ENCODE peak calls at places on chromosomes 3 and 15, in nine cellular contexts. O, R, D, H, W, Q, K, L and E are unnamed samples.

GRCh38 chr3:50165388-50166308 is 10.5 kb downstream of the SEMA3F start:
- DNase-seq in L (peak; percentile 62), O (no peak), Q (no peak), W (no peak), K (peak; percentile 24), H (peak; percentile 78), D (no peak), R (no peak), E (no peak)

GRCh38 chr3:99972380-99973104 is 141.8 kb downstream of the FILIP1L start:
- DNase-seq in W (no peak), D (peak; percentile 74), O (no peak), R (no peak), L (peak; percentile 10), Q (no peak), H (no peak), K (no peak), E (no peak)

GRCh38 chr3:28115316-28115715 is 126.1 kb upstream of the CMC1 start:
- DNase-seq in L (no peak), W (no peak), D (no peak), R (no peak), Q (no peak), K (no peak), H (no peak), O (no peak), E (no peak)

GRCh38 chr3:19427417-19428149 is 279.3 kb downstream of the KCNH8 start:
- DNase-seq in O (peak; percentile 48), H (no peak), L (no peak), W (no peak), Q (no peak), D (no peak), R (no peak), K (no peak), E (no peak)

GRCh38 chr15:69573815-69574472 is 121.3 kb downstream of the RPLP1 start:
- DNase-seq in L (peak; percentile 54), D (no peak), W (no peak), R (no peak), Q (no peak), H (peak; percentile 42), O (peak; percentile 47), K (peak; percentile 49), E (peak; percentile 37)

GRCh38 chr15:61275901-61276300 is 46.8 kb upstream of the RORA start:
- DNase-seq in O (no peak), Q (no peak), H (no peak), W (no peak), D (no peak), L (no peak), K (peak; percentile 23), R (no peak), E (no peak)

GRCh38 chr3:45994661-45995369 is 809 bp downstream of the FYCO1 start:
- DNase-seq in K (no peak), W (peak; percentile 15), H (no peak), L (no peak), R (peak; percentile 34), D (no peak), Q (no peak), O (peak; percentile 56), E (no peak)

GRCh38 chr3:147941984-147942383 is 532.8 kb downstream of the ZIC1 start:
- DNase-seq in L (no peak), Q (no peak), O (no peak), R (no peak), W (no peak), H (no peak), K (no peak), D (no peak), E (no peak)

GRCh38 chr3:31793040-31793439 is 188.0 kb downstream of the OSBPL10 start:
- DNase-seq in H (no peak), R (no peak), W (no peak), K (no peak), L (no peak), D (no peak), Q (no peak), O (no peak), E (peak; percentile 23)

GRCh38 chr15:52134502-52135144 is 22.0 kb upstream of the BCL2L10 start:
- DNase-seq in L (no peak), H (no peak), R (no peak), W (no peak), K (no peak), D (no peak), O (no peak), Q (no peak), E (no peak)

GRCh38 chr3:38348903-38349302 is 2.3 kb downstream of the XYLB start:
- DNase-seq in R (no peak), L (no peak), O (no peak), W (no peak), K (peak; percentile 71), H (peak; percentile 47), Q (no peak), D (no peak), E (peak; percentile 38)

GRCh38 chr3:111874177-111874820 is 15.2 kb downstream of the PHLDB2 start:
- DNase-seq in Q (peak; percentile 36), O (no peak), H (no peak), R (no peak), L (peak; percentile 60), W (no peak), K (peak; percentile 78), D (no peak), E (peak; percentile 86)

GRCh38 chr3:13712682-13713180 is 163.8 kb downstream of the FBLN2 start:
- DNase-seq in L (no peak), K (no peak), R (no peak), O (no peak), Q (no peak), W (no peak), D (no peak), H (no peak), E (no peak)

GRCh38 chr15:75335313-75335704 is 554 bp upstream of the COMMD4 start:
- DNase-seq in Q (no peak), K (no peak), W (no peak), R (no peak), L (no peak), H (no peak), D (no peak), O (no peak), E (no peak)